ENCODE peak calls at places on chromosomes 4 and X, in seven cellular contexts. J is B cell, R is AG09319, A is GM20000, N is upper lobe of right lung, V is neural progenitor cell, K is GM12878. F is an unnamed sample.

GRCh38 chr4:3475041-3475712 is 12.1 kb downstream of the DOK7 start:
- DNase-seq in J (no peak), V (peak; percentile 1), R (no peak), K (no peak), A (no peak), N (no peak), F (no peak)

GRCh38 chr4:121070696-121071639 is 1.4 kb downstream of the NDNF start:
- DNase-seq in J (no peak), R (no peak), N (peak; percentile 82), V (peak; percentile 79), A (peak; percentile 16), K (no peak), F (peak; percentile 14)

GRCh38 chrX:11540532-11541377 is 125.0 kb downstream of the ARHGAP6 start:
- DNase-seq in R (no peak), V (no peak), N (no peak), K (peak; percentile 34), J (no peak), A (peak; percentile 18), F (peak; percentile 10)

GRCh38 chr4:20544645-20545044 is 155.6 kb upstream of the PACRGL start:
- DNase-seq in V (peak; percentile 36), J (no peak), K (no peak), R (peak; percentile 50), A (peak; percentile 15), N (no peak), F (no peak)

GRCh38 chrX:104419211-104419610 is 146.8 kb upstream of the IL1RAPL2 start:
- DNase-seq in J (no peak), A (no peak), V (no peak), K (no peak), R (no peak), N (no peak), F (no peak)

GRCh38 chr4:153585021-153585420 is 99.1 kb upstream of the TLR2 start:
- DNase-seq in V (no peak), N (no peak), J (no peak), A (no peak), K (no peak), R (no peak), F (no peak)

GRCh38 chr4:153758136-153758535 is 1.7 kb downstream of the RNF175 start:
- DNase-seq in K (no peak), V (no peak), A (no peak), J (no peak), N (no peak), R (no peak), F (no peak)

GRCh38 chrX:97842468-97843199 is 958.9 kb downstream of the RPA4 start:
- DNase-seq in J (no peak), R (no peak), V (no peak), N (no peak), A (no peak), K (no peak), F (peak; percentile 2)

GRCh38 chrX:114800719-114801118 is 216.7 kb downstream of the IL13RA2 start:
- DNase-seq in V (no peak), R (peak; percentile 52), J (no peak), N (no peak), A (no peak), K (no peak), F (no peak)

GRCh38 chrX:151974336-151975227 is at the start of gene GABRE:
- DNase-seq in N (peak; percentile 79), R (no peak), A (no peak), V (peak; percentile 69), K (no peak), J (no peak), F (no peak)

GRCh38 chrX:23745786-23746185 is 2.7 kb upstream of the ACOT9 start:
- DNase-seq in N (no peak), J (peak; percentile 18), V (no peak), A (no peak), R (no peak), K (no peak), F (no peak)

GRCh38 chr4:102787096-102787867 is 26.5 kb upstream of the MANBA start:
- DNase-seq in N (no peak), R (peak; percentile 31), A (no peak), V (no peak), J (no peak), K (no peak), F (no peak)

GRCh38 chrX:3142259-3143042 is 101.2 kb downstream of the ARSF start:
- DNase-seq in A (no peak), V (no peak), J (no peak), K (no peak), R (no peak), N (no peak), F (no peak)

GRCh38 chr4:42655921-42656735 is 777 bp downstream of the ATP8A1 start:
- DNase-seq in V (peak; percentile 56), A (peak; percentile 64), N (peak; percentile 78), R (no peak), J (peak; percentile 75), K (no peak), F (peak; percentile 59)

GRCh38 chrX:53317365-53318069 is 36.1 kb upstream of the IQSEC2 start:
- DNase-seq in N (peak; percentile 72), K (no peak), J (peak; percentile 80), A (peak; percentile 80), R (peak; percentile 22), V (peak; percentile 76), F (peak; percentile 77)

GRCh38 chr4:156695163-156695562 is 276.4 kb downstream of the PDGFC start:
- DNase-seq in R (no peak), A (no peak), J (no peak), K (no peak), N (no peak), V (no peak), F (no peak)

GRCh38 chr4:175051974-175052373 is 133.8 kb downstream of the ADAM29 start:
- DNase-seq in K (no peak), J (no peak), V (no peak), N (no peak), R (no peak), A (no peak), F (no peak)

GRCh38 chr4:175054980-175055379 is 136.8 kb downstream of the ADAM29 start:
- DNase-seq in N (no peak), J (no peak), R (no peak), V (peak; percentile 51), K (no peak), A (no peak), F (no peak)
- TF ChIP-seq CTCF in N (no peak), J (no peak), R (no peak), V (peak; percentile 47), K (peak; percentile 37), A (no peak), F (no peak)

GRCh38 chr4:13963601-13964000 is 336.1 kb upstream of the BOD1L1 start:
- DNase-seq in J (no peak), V (no peak), N (no peak), A (no peak), K (no peak), R (no peak), F (no peak)

GRCh38 chr4:13968723-13969122 is 341.2 kb upstream of the BOD1L1 start:
- DNase-seq in K (no peak), V (no peak), J (no peak), A (no peak), N (no peak), R (no peak), F (no peak)

GRCh38 chr4:13970349-13970748 is 342.8 kb upstream of the BOD1L1 start:
- DNase-seq in R (no peak), J (no peak), K (no peak), A (no peak), N (no peak), V (no peak), F (no peak)

DNA sequence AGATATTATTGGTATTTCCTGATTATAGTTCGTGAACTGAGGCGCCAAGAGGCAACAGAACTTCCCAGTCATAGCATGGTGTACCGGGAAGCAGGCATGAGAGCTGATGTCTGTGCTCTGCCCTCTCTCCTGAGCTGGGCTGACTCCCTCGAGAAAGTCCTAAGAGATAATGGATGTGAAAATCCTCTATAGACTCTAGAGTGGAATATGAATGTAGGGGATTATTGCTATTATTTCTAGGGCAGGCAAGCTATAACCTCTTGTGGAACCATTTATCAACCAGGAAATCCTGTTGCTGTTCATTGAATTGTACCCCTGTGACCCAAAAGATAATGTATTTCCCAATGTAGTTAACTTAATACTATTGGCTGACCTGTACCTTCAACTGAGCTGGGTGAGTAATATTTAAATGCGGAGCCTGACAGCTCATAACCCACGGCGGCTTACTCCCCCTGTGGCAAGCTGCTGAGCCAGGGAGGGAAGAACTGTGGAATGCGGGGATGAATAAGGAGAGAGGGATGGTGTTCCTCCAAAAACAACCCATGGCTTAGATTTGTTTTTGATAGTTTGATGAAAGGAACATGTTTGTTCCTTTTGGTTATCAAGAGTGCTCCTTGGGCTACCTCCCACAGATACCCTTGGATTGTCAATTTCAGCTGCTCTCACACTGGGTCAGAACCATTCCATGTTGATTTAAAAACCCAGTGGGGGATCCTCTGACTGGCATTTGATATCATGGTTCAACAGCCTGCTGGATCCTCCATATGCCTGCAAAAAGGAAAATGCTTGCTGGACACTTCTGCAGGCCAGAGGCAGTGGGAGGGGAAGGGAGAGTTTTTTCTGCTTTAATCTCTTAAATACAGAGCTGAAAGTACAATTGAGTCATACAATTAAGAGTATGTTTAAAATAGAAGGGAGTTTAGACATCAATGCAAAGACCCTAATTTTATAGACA is 339.0 kb upstream of the BOD1L1 start:
- DNase-seq in J (no peak), A (no peak), N (no peak), R (no peak), K (no peak), V (no peak), F (no peak)
- TF ChIP-seq CTCF in J (no peak), A (no peak), N (no peak), R (peak; percentile 16), K (no peak), V (no peak), F (no peak)

DNA sequence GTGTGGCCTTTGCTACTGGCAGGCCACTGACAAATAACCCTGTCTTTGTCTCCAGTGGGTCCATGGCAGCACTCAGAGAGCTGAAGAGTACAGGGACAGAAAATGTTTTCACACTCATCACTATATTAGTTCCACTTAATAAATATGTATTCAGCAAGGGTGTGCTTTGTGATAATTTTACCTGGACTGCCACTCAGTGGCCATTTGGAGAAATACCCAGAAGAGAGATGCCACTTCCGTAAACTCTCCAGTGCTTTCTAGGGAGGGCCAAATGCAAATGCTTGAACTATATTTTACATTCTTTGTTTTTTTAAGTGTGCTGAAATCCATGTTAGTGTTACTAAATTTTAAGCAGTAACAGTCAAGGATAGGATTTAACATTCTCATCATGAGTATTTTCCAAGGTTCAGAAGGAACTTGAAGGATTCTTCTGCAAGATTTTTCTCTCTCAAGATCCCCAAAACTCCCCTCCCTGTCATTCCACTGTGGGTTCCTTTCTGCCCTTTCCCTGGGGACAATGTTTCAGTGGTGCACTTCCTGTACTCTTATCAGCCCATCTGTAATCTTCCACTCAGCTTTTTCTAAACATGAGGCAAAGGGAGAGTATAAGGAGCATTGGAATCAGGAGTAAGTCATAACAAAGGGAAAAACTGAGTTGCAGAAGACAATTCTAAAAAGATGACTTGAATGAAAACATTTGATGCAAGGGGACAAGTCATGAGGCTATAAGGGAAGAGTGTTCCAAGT is 46.0 kb downstream of the TFDP3 start:
- DNase-seq in K (no peak), V (peak; percentile 16), J (no peak), R (no peak), A (peak; percentile 5), N (no peak), F (no peak)
- TF ChIP-seq CTCF in K (peak; percentile 46), V (peak; percentile 61), J (no peak), R (peak; percentile 8), A (peak; percentile 5), N (peak; percentile 40), F (no peak)

GRCh38 chr4:184143770-184144564 is 73.7 kb downstream of the ENPP6 start:
- DNase-seq in V (no peak), R (no peak), K (no peak), J (no peak), N (no peak), A (no peak), F (no peak)
- TF ChIP-seq CTCF in V (peak; percentile 33), R (no peak), K (peak; percentile 9), J (no peak), N (no peak), A (peak; percentile 21), F (no peak)

F was measured in GM10248.